ENCODE peak calls at places on chromosomes 5 and 9, in eight cellular contexts. Y, S, I, H, O, F, V and L are unnamed samples.

GRCh38 chr5:134195666-134196065 is 18.9 kb upstream of the SKP1 start:
- DNase-seq in Y (no peak), S (no peak), I (no peak), H (no peak), O (no peak), F (no peak), V (no peak), L (no peak)

GRCh38 chr5:77420940-77421339 is 71.2 kb downstream of the WDR41 start:
- DNase-seq in Y (no peak), S (no peak), I (no peak), H (no peak), O (no peak), F (no peak), V (no peak), L (no peak)

GRCh38 chr9:124820606-124821246 is 32.5 kb upstream of the WDR38 start:
- DNase-seq in Y (no peak), S (no peak), I (no peak), H (no peak), O (no peak), F (no peak), V (peak), L (no peak)

GRCh38 chr5:38780950-38781349 is 64.9 kb upstream of the OSMR start:
- DNase-seq in Y (no peak), S (no peak), I (no peak), H (peak), O (no peak), F (peak), V (peak), L (no peak)

GRCh38 chr5:106530150-106530549 is 1140.6 kb downstream of the EFNA5 start:
- DNase-seq in Y (no peak), S (no peak), I (no peak), H (no peak), O (no peak), F (no peak), V (no peak), L (no peak)

GRCh38 chr5:177432905-177433657 is 6.6 kb downstream of the GRK6 start:
- DNase-seq in Y (no peak), S (peak), I (no peak), H (no peak), O (no peak), F (no peak), V (no peak), L (peak)

GRCh38 chr5:1793966-1794895 is 5.4 kb downstream of the MRPL36 start:
- DNase-seq in Y (peak), S (peak), I (no peak), H (peak), O (no peak), F (peak), V (no peak), L (peak)

GRCh38 chr5:35478856-35479682 is 138.6 kb upstream of the SPEF2 start:
- DNase-seq in Y (no peak), S (no peak), I (no peak), H (no peak), O (no peak), F (no peak), V (no peak), L (peak)

GRCh38 chr5:33579163-33579562 is 138.4 kb downstream of the TARS1 start:
- DNase-seq in Y (no peak), S (no peak), I (no peak), H (no peak), O (no peak), F (no peak), V (peak), L (no peak)

GRCh38 chr9:135992486-135993408 is 31.6 kb upstream of the UBAC1 start:
- DNase-seq in Y (peak), S (peak), I (no peak), H (peak), O (no peak), F (peak), V (peak), L (peak)
- TF ChIP-seq POLR2A in Y (no peak), S (no peak), I (peak), H (peak), O (no peak), F (no peak), V (peak), L (no peak)

DNA sequence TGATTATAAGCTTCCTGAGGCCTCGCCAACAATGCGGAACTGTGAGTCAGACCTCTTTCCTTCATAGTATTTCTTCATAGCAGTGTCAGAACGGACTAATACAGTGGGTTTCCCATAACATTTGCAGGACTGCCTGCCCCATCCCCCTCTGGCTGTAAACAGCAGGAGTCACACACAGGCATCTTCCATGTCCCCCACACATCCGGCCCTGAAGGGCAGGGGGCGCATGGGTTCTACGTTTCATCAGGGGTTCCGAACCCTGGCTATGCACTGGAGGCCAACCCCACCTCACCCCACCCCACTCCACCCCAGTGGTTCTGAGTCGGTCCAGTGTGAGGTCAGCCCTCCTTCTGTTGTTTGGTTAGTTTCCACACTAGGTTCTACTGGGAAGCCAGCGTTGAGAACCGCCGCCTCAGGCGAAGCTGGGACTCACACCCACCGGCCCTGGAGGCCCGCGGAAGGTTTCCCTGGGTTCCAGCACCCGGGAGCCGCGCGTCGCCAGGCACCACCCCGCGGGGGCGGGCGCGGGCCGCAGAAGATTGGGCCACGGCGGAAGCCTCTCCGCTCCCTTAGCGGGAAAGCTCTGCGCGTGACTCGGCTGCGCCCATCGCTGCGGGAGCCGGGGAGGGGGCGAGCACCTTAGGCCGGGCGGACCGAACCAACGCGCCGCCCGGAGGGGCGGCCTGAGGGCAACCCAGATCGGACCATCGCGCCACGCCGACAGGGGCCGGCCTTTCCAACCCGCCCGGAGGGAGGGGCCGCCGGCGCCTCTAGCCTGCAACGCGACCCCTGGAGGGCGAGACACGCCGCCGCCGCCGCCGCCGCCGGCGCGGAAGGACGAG is at the start of gene RUSC2:
- DNase-seq in Y (peak), S (peak), I (no peak), H (peak), O (peak), F (peak), V (peak), L (peak)
- TF ChIP-seq POLR2A in Y (no peak), S (peak), I (no peak), H (peak), O (no peak), F (peak), V (peak), L (no peak)

GRCh38 chr9:72529531-72529930 is 8.1 kb downstream of the TMC1 start:
- DNase-seq in Y (no peak), S (no peak), I (no peak), H (no peak), O (no peak), F (no peak), V (no peak), L (no peak)

GRCh38 chr9:72524820-72525539 is 3.6 kb downstream of the TMC1 start:
- DNase-seq in Y (no peak), S (no peak), I (peak), H (no peak), O (no peak), F (peak), V (peak), L (peak)

GRCh38 chr9:72527801-72528195 is 6.4 kb downstream of the TMC1 start:
- DNase-seq in Y (no peak), S (no peak), I (no peak), H (no peak), O (no peak), F (no peak), V (no peak), L (peak)

GRCh38 chr9:72526901-72527800 is 5.7 kb downstream of the TMC1 start:
- DNase-seq in Y (no peak), S (peak), I (peak), H (peak), O (no peak), F (peak), V (peak), L (peak)
- TF ChIP-seq POLR2A in Y (no peak), S (no peak), I (peak), H (peak), O (peak), F (no peak), V (peak), L (no peak)

GRCh38 chr9:83979812-83980394 is at the start of gene HNRNPK:
- DNase-seq in Y (peak), S (peak), I (peak), H (peak), O (peak), F (peak), V (peak), L (peak)

GRCh38 chr9:83981126-83981871 is 694 bp downstream of the RMI1 start:
- DNase-seq in Y (no peak), S (no peak), I (no peak), H (no peak), O (no peak), F (peak), V (peak), L (peak)

GRCh38 chr9:83980395-83981125 is at the start of gene RMI1:
- DNase-seq in Y (peak), S (peak), I (peak), H (peak), O (peak), F (peak), V (peak), L (peak)

GRCh38 chr9:83977196-83977595 is 2.8 kb downstream of the HNRNPK start:
- DNase-seq in Y (no peak), S (no peak), I (no peak), H (no peak), O (no peak), F (no peak), V (no peak), L (no peak)

GRCh38 chr9:83978992-83979811 is 813 bp downstream of the HNRNPK start:
- DNase-seq in Y (peak), S (peak), I (no peak), H (peak), O (peak), F (peak), V (peak), L (peak)
- TF ChIP-seq POLR2A in Y (no peak), S (peak), I (no peak), H (peak), O (peak), F (no peak), V (no peak), L (peak)

GRCh38 chr5:179795863-179796833 is 2.4 kb downstream of the LTC4S start:
- DNase-seq in Y (peak), S (peak), I (peak), H (peak), O (peak), F (peak), V (peak), L (peak)
- TF ChIP-seq POLR2A in Y (no peak), S (peak), I (peak), H (no peak), O (peak), F (peak), V (peak), L (no peak)

DNA sequence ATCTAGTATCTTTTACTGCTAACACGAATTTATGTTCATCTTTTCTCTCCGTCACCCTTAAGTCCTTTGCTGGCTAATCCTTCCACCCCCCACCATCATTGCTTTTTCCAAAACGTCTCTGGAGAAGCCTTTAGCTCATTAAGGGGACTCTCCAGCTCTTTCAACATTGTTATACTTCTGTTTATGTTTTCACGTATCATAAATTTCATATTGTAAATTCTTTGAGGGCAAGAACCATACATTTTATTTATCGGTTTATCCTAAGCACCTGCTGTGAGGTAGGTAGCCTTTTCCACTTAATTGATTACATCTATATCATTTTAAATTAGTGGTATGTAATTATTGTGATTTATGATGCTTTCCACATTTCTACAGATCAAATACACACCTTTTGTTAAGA is 15.6 kb upstream of the SNX2 start:
- DNase-seq in Y (no peak), S (no peak), I (no peak), H (no peak), O (no peak), F (no peak), V (no peak), L (no peak)
- TF ChIP-seq POLR2A in Y (no peak), S (no peak), I (no peak), H (no peak), O (no peak), F (no peak), V (no peak), L (no peak)

GRCh38 chr9:6015278-6016157 is at the start of gene RANBP6:
- DNase-seq in Y (peak), S (peak), I (peak), H (peak), O (peak), F (peak), V (peak), L (peak)
- TF ChIP-seq POLR2A in Y (no peak), S (peak), I (peak), H (peak), O (peak), F (peak), V (peak), L (peak)

DNA sequence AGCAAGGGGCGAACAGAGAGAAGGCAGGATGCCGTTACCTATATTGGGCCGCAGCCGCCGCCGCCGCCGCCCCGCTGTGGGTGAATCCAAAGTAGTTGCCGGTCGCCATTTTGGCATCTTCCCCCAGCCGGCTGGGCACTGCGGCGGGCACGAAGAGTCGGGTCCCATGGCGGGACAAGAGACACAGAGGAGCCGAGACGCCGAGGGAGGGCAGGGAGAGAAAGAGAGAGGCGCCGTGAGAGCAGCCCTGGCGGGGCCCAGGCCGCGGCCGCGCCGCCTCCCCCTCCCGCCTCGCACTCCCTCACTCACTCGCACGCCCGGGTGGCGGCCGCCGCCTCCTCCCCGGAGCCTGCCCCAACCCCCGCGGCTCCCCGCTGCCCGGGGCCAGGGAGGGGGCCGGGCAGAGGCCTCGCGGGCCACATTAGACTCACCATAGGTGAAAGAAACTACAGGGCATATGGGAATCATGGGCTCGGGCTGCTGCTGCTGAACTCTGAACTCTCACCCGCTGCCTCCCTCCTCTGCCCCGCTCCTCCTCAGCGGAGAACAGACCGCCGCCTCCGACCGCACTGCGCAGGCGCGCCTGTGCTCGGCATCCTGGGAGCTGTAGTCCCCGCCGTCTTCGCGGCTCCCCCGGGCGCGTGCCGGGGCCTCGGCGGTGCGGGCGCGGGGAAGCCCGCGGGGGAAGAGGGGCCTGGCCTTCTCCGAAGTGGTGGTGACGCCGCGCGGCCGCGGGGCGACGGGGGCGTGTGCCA is at the start of gene ZFR:
- DNase-seq in Y (peak), S (peak), I (peak), H (peak), O (peak), F (peak), V (peak), L (peak)
- TF ChIP-seq POLR2A in Y (no peak), S (peak), I (peak), H (peak), O (peak), F (peak), V (peak), L (peak)